ENCODE peak calls at places on chromosome 12, in six cellular contexts. One of them, this sample, is unnamed.

GRCh38 chr12:13390381-13390856 is 193.9 kb downstream of the EMP1 start:
- DNase-seq in Daoy: peak; percentile 98
- DNase-seq in T1000: peak; percentile 95
- DNase-seq in naive B cell: no peak
- DNase-seq in ELR: peak; percentile 75
- DNase-seq in body of pancreas: peak; percentile 96
- DNase-seq in this sample: peak; percentile 15

GRCh38 chr12:74897425-74898211 is 312.0 kb downstream of the KCNC2 start:
- DNase-seq in body of pancreas: no peak
- DNase-seq in Daoy: no peak
- DNase-seq in ELR: no peak
- DNase-seq in T1000: no peak
- DNase-seq in naive B cell: no peak
- DNase-seq in this sample: no peak

GRCh38 chr12:123614531-123614930 is 12.6 kb downstream of the DDX55 start:
- DNase-seq in Daoy: peak; percentile 30
- DNase-seq in body of pancreas: no peak
- DNase-seq in naive B cell: no peak
- DNase-seq in T1000: no peak
- DNase-seq in ELR: peak; percentile 58
- DNase-seq in this sample: no peak

GRCh38 chr12:67069451-67070306 is 199.5 kb upstream of the CAND1 start:
- DNase-seq in body of pancreas: peak; percentile 52
- DNase-seq in Daoy: peak; percentile 68
- DNase-seq in ELR: peak; percentile 41
- DNase-seq in naive B cell: no peak
- DNase-seq in T1000: peak; percentile 48
- DNase-seq in this sample: peak; percentile 65

GRCh38 chr12:49949124-49949845 is 1.3 kb upstream of the AQP2 start:
- DNase-seq in Daoy: no peak
- DNase-seq in T1000: no peak
- DNase-seq in naive B cell: no peak
- DNase-seq in ELR: no peak
- DNase-seq in body of pancreas: no peak
- DNase-seq in this sample: no peak

GRCh38 chr12:14171111-14171510 is 189.7 kb upstream of the GRIN2B start:
- DNase-seq in ELR: no peak
- DNase-seq in naive B cell: peak; percentile 46
- DNase-seq in Daoy: no peak
- DNase-seq in T1000: no peak
- DNase-seq in body of pancreas: no peak
- DNase-seq in this sample: peak; percentile 13

GRCh38 chr12:99067171-99067785 is 422.2 kb downstream of the APAF1 start:
- DNase-seq in ELR: no peak
- DNase-seq in Daoy: no peak
- DNase-seq in naive B cell: no peak
- DNase-seq in body of pancreas: no peak
- DNase-seq in T1000: no peak
- DNase-seq in this sample: no peak

GRCh38 chr12:95548056-95548538 is 3.2 kb downstream of the USP44 start:
- DNase-seq in naive B cell: no peak
- DNase-seq in body of pancreas: peak; percentile 48
- DNase-seq in ELR: peak; percentile 30
- DNase-seq in Daoy: peak; percentile 21
- DNase-seq in T1000: peak; percentile 4
- DNase-seq in this sample: no peak

GRCh38 chr12:23888396-23889068 is 60.9 kb downstream of the SOX5 start:
- DNase-seq in ELR: no peak
- DNase-seq in Daoy: no peak
- DNase-seq in T1000: no peak
- DNase-seq in body of pancreas: no peak
- DNase-seq in naive B cell: no peak
- DNase-seq in this sample: no peak

GRCh38 chr12:39103552-39104165 is 198.3 kb upstream of the CPNE8 start:
- DNase-seq in ELR: peak; percentile 53
- DNase-seq in body of pancreas: peak; percentile 15
- DNase-seq in Daoy: peak; percentile 57
- DNase-seq in naive B cell: peak; percentile 25
- DNase-seq in T1000: peak; percentile 27
- DNase-seq in this sample: peak; percentile 65

GRCh38 chr12:6424008-6424347 is 20.8 kb upstream of the CD27 start:
- DNase-seq in naive B cell: no peak
- DNase-seq in T1000: no peak
- DNase-seq in Daoy: no peak
- DNase-seq in body of pancreas: no peak
- DNase-seq in ELR: no peak
- DNase-seq in this sample: no peak

GRCh38 chr12:14611640-14612203 is 44.0 kb upstream of the PLBD1 start:
- DNase-seq in Daoy: no peak
- DNase-seq in naive B cell: no peak
- DNase-seq in body of pancreas: no peak
- DNase-seq in ELR: no peak
- DNase-seq in T1000: no peak
- DNase-seq in this sample: no peak

GRCh38 chr12:131330106-131330820 is 376.6 kb downstream of the ADGRD1 start:
- DNase-seq in T1000: no peak
- DNase-seq in body of pancreas: no peak
- DNase-seq in Daoy: no peak
- DNase-seq in ELR: no peak
- DNase-seq in naive B cell: no peak
- DNase-seq in this sample: no peak

GRCh38 chr12:80692114-80692513 is 15.3 kb upstream of the MYF6 start:
- DNase-seq in naive B cell: no peak
- DNase-seq in body of pancreas: no peak
- DNase-seq in Daoy: no peak
- DNase-seq in T1000: no peak
- DNase-seq in ELR: no peak
- DNase-seq in this sample: no peak

GRCh38 chr12:47903151-47903611 is 1.6 kb downstream of the VDR start:
- DNase-seq in naive B cell: no peak
- DNase-seq in T1000: no peak
- DNase-seq in ELR: peak; percentile 61
- DNase-seq in body of pancreas: peak; percentile 43
- DNase-seq in Daoy: peak; percentile 67
- DNase-seq in this sample: peak; percentile 89

GRCh38 chr12:65868133-65868705 is 43.9 kb downstream of the HMGA2 start:
- DNase-seq in naive B cell: no peak
- DNase-seq in T1000: no peak
- DNase-seq in ELR: peak; percentile 88
- DNase-seq in Daoy: peak; percentile 62
- DNase-seq in body of pancreas: no peak
- DNase-seq in this sample: no peak

GRCh38 chr12:21894792-21895392 is 46.3 kb downstream of the ABCC9 start:
- DNase-seq in ELR: no peak
- DNase-seq in body of pancreas: no peak
- DNase-seq in naive B cell: no peak
- DNase-seq in T1000: no peak
- DNase-seq in Daoy: no peak
- DNase-seq in this sample: no peak

This sample was measured in RPMI8226.